ENCODE peak calls at places on chromosomes 13 and 19, in four cellular contexts. V is progenitor cell of endocrine pancreas, F is endodermal cell, L is foreskin fibroblast. P is an unnamed sample.

GRCh38 chr19:41746593-41747227 is 8.6 kb upstream of the CEACAM6 start:
- DNase-seq in L (peak; percentile 68), F (peak; percentile 80), V (no peak), P (no peak)

GRCh38 chr13:98466634-98467236 is 110.2 kb downstream of the STK24 start:
- DNase-seq in L (peak; percentile 69), V (peak; percentile 37), F (peak; percentile 94), P (peak; percentile 70)

GRCh38 chr19:14028901-14029300 is 953 bp downstream of the RLN3 start:
- DNase-seq in F (no peak), L (no peak), V (no peak), P (no peak)

GRCh38 chr19:5138606-5139594 is 170.0 kb downstream of the KDM4B start:
- DNase-seq in L (peak; percentile 60), F (no peak), V (no peak), P (no peak)

GRCh38 chr13:24671367-24672117 is 8.7 kb upstream of the ATP12A start:
- DNase-seq in L (peak; percentile 93), F (peak; percentile 84), V (no peak), P (peak; percentile 37)

GRCh38 chr19:4374451-4375163 is 25.7 kb downstream of the SH3GL1 start:
- DNase-seq in V (no peak), F (peak; percentile 76), L (peak; percentile 99), P (no peak)

GRCh38 chr13:91454666-91455065 is 56.2 kb downstream of the GPC5 start:
- DNase-seq in F (no peak), V (no peak), L (no peak), P (no peak)

GRCh38 chr13:43180837-43181236 is 157.5 kb downstream of the DNAJC15 start:
- DNase-seq in F (peak; percentile 52), V (no peak), L (no peak), P (no peak)

GRCh38 chr19:57830071-57830602 is at the start of gene ZNF587B:
- DNase-seq in L (peak; percentile 80), V (peak; percentile 78), F (peak; percentile 97), P (peak; percentile 83)

GRCh38 chr19:20276011-20276738 is 109.2 kb downstream of the ZNF486 start:
- DNase-seq in F (no peak), L (no peak), V (no peak), P (no peak)

GRCh38 chr13:19864018-19864338 is 529 bp upstream of the ZMYM5 start:
- DNase-seq in V (no peak), L (peak; percentile 83), F (no peak), P (peak; percentile 56)

GRCh38 chr13:83732755-83733154 is 149.5 kb downstream of the SLITRK1 start:
- DNase-seq in L (no peak), F (no peak), V (no peak), P (no peak)

GRCh38 chr19:30131246-30131645 is 189.2 kb downstream of the URI1 start:
- DNase-seq in L (no peak), F (no peak), V (no peak), P (no peak)

GRCh38 chr13:34772881-34773280 is 169.2 kb upstream of the NBEA start:
- DNase-seq in L (no peak), F (no peak), V (no peak), P (no peak)

GRCh38 chr19:13053761-13054604 is 48.7 kb downstream of the LYL1 start:
- DNase-seq in V (peak; percentile 50), L (peak; percentile 99), F (peak; percentile 71), P (peak; percentile 62)

GRCh38 chr19:41998246-41999020 is 4.4 kb upstream of the ATP1A3 start:
- DNase-seq in L (peak; percentile 80), V (peak; percentile 56), F (peak; percentile 93), P (peak; percentile 72)

GRCh38 chr19:19026299-19026971 is 6.9 kb downstream of the SUGP2 start:
- DNase-seq in V (no peak), F (peak; percentile 65), L (peak; percentile 22), P (no peak)
- TF ChIP-seq CTCF in V (no peak), F (peak; percentile 56), L (peak; percentile 31), P (no peak)

GRCh38 chr19:11530432-11530831 is 1.5 kb upstream of the ECSIT start:
- DNase-seq in V (no peak), L (peak; percentile 92), F (peak; percentile 95), P (peak; percentile 29)
- TF ChIP-seq CTCF in V (peak; percentile 16), L (no peak), F (peak; percentile 58), P (peak; percentile 19)

GRCh38 chr13:61950828-61951227 is 535.2 kb upstream of the PCDH20 start:
- DNase-seq in L (no peak), F (no peak), V (no peak), P (no peak)

GRCh38 chr13:61954092-61954491 is 538.4 kb upstream of the PCDH20 start:
- DNase-seq in V (no peak), F (no peak), L (no peak), P (no peak)
- TF ChIP-seq CTCF in V (peak; percentile 69), F (peak; percentile 76), L (no peak), P (peak; percentile 68)

GRCh38 chr13:50535050-50535449 is 308.4 kb downstream of the DLEU7 start:
- DNase-seq in V (no peak), L (no peak), F (no peak), P (no peak)

GRCh38 chr13:50529154-50529882 is 314.2 kb downstream of the DLEU7 start:
- DNase-seq in V (no peak), F (peak; percentile 55), L (peak; percentile 69), P (no peak)

GRCh38 chr13:50537029-50537428 is 306.5 kb downstream of the DLEU7 start:
- DNase-seq in F (no peak), L (no peak), V (no peak), P (no peak)

GRCh38 chr13:50527612-50528509 is 315.6 kb downstream of the DLEU7 start:
- DNase-seq in V (no peak), L (no peak), F (no peak), P (no peak)

GRCh38 chr13:50531917-50532899 is 311.3 kb downstream of the DLEU7 start:
- DNase-seq in L (peak; percentile 65), V (no peak), F (no peak), P (no peak)
- TF ChIP-seq CTCF in L (peak; percentile 36), V (peak; percentile 50), F (peak; percentile 63), P (peak; percentile 67)

P was measured in neural crest cell.